ENCODE peak calls at places on chromosomes 7 and 10, in nine cellular contexts. L is stimulated activated CD4-positive, alpha-beta T cell treated with anti-CD3 and anti-CD28 coated beads, Interleukin-4, amount 100 ng/mL, for 1 hour; D is endodermal cell; Y is KBM-7; G is activated T-cell treated with anti-CD3 and anti-CD28 coated beads, Interleukin-2, amount 50 U/mL, for 24 hours; J is foreskin keratinocyte; R is breast epithelium; N is cardiac fibroblast; V is left cardiac atrium. C is an unnamed sample.

GRCh38 chr7:837001-837400 is 4.7 kb downstream of the SUN1 start:
- DNase-seq in R (no peak), V (no peak), D (no peak), Y (no peak), J (no peak), G (no peak), N (no peak), L (no peak), C (no peak)

GRCh38 chr7:36227223-36227622 is 74.2 kb downstream of the EEPD1 start:
- DNase-seq in L (no peak), N (peak; percentile 28), G (no peak), R (peak; percentile 90), V (peak; percentile 60), D (no peak), Y (no peak), J (no peak), C (no peak)

GRCh38 chr10:63466168-63466935 is 575 bp upstream of the JMJD1C start:
- DNase-seq in J (peak; percentile 43), R (peak; percentile 44), G (no peak), L (peak; percentile 22), N (peak; percentile 72), Y (peak; percentile 70), V (peak; percentile 67), D (no peak), C (peak; percentile 31)

GRCh38 chr10:92929896-92930295 is 81.6 kb downstream of the EXOC6 start:
- DNase-seq in R (no peak), Y (no peak), N (no peak), D (no peak), G (no peak), V (no peak), L (no peak), J (no peak), C (no peak)

GRCh38 chr7:98647326-98647725 is 30.2 kb downstream of the NPTX2 start:
- DNase-seq in Y (no peak), J (no peak), L (no peak), N (no peak), V (no peak), D (no peak), R (no peak), G (no peak), C (no peak)

GRCh38 chr7:16822029-16822428 is 17.2 kb upstream of the AGR2 start:
- DNase-seq in D (no peak), N (no peak), G (no peak), J (no peak), L (no peak), V (no peak), R (no peak), Y (no peak), C (no peak)

GRCh38 chr10:391849-392704 is 256.8 kb downstream of the ZMYND11 start:
- DNase-seq in D (no peak), Y (no peak), N (no peak), L (no peak), J (no peak), V (no peak), R (no peak), G (no peak), C (no peak)

GRCh38 chr7:42745357-42746022 is 166.4 kb downstream of the C7orf25 start:
- DNase-seq in R (no peak), J (no peak), L (peak; percentile 39), N (peak; percentile 58), D (peak; percentile 90), G (peak; percentile 38), V (peak; percentile 33), Y (peak; percentile 23), C (peak; percentile 64)

GRCh38 chr10:78700413-78700812 is 368.4 kb upstream of the ZMIZ1 start:
- DNase-seq in V (peak; percentile 78), D (peak; percentile 11), Y (peak; percentile 19), N (peak; percentile 47), G (no peak), R (no peak), L (no peak), J (no peak), C (no peak)

GRCh38 chr7:133836666-133837065 is 290.5 kb upstream of the LRGUK start:
- DNase-seq in G (no peak), L (no peak), Y (no peak), D (no peak), J (no peak), N (no peak), V (no peak), R (no peak), C (no peak)

GRCh38 chr10:44993922-44994751 is 6.6 kb upstream of the ZNF22 start:
- DNase-seq in L (no peak), J (no peak), N (peak; percentile 76), D (peak; percentile 58), Y (no peak), V (no peak), R (no peak), G (no peak), C (no peak)

GRCh38 chr7:22402250-22402649 is 45.3 kb upstream of the RAPGEF5 start:
- DNase-seq in L (no peak), G (no peak), R (no peak), V (no peak), D (no peak), N (no peak), Y (no peak), J (no peak), C (no peak)

C was measured in RPMI8226.